ENCODE peak calls at places on chromosomes 5 and 9, in six cellular contexts. One of them, this sample, is unnamed. For H3K4me1, the result is how much of the 10 kb centered on the place peaks cover.

GRCh38 chr5:139765409-139766217 is 30.0 kb upstream of the PSD2 start:
- DNase-seq in endothelial cell of umbilical vein: peak
- DNase-seq in astrocyte: peak
- DNase-seq in fibroblast of lung: peak
- DNase-seq in ovary: peak
- DNase-seq in gastrocnemius medialis: peak
- DNase-seq in this sample: peak

GRCh38 chr5:138272681-138273080 is 1.7 kb downstream of the GFRA3 start:
- DNase-seq in endothelial cell of umbilical vein: no peak
- DNase-seq in astrocyte: no peak
- DNase-seq in fibroblast of lung: no peak
- DNase-seq in ovary: no peak
- DNase-seq in gastrocnemius medialis: no peak
- DNase-seq in this sample: no peak

GRCh38 chr5:117877731-117878130 is 1110.6 kb downstream of the DTWD2 start:
- DNase-seq in endothelial cell of umbilical vein: no peak
- DNase-seq in astrocyte: no peak
- DNase-seq in fibroblast of lung: no peak
- DNase-seq in ovary: no peak
- DNase-seq in gastrocnemius medialis: no peak
- DNase-seq in this sample: no peak

GRCh38 chr9:134477342-134477925 is 151.2 kb downstream of the RXRA start:
- DNase-seq in endothelial cell of umbilical vein: no peak
- DNase-seq in astrocyte: no peak
- DNase-seq in fibroblast of lung: no peak
- DNase-seq in ovary: no peak
- DNase-seq in gastrocnemius medialis: no peak
- DNase-seq in this sample: no peak

GRCh38 chr5:131994090-131994489 is 17.4 kb downstream of the ACSL6 start:
- DNase-seq in endothelial cell of umbilical vein: no peak
- DNase-seq in astrocyte: no peak
- DNase-seq in fibroblast of lung: no peak
- DNase-seq in ovary: no peak
- DNase-seq in gastrocnemius medialis: no peak
- DNase-seq in this sample: no peak

GRCh38 chr9:86829496-86830046 is 117.7 kb downstream of the GAS1 start:
- DNase-seq in endothelial cell of umbilical vein: no peak
- DNase-seq in astrocyte: no peak
- DNase-seq in fibroblast of lung: no peak
- DNase-seq in ovary: no peak
- DNase-seq in gastrocnemius medialis: no peak
- DNase-seq in this sample: no peak

GRCh38 chr5:74464512-74465209 is 175.9 kb downstream of the ENC1 start:
- DNase-seq in endothelial cell of umbilical vein: peak
- DNase-seq in astrocyte: peak
- DNase-seq in fibroblast of lung: peak
- DNase-seq in ovary: no peak
- DNase-seq in gastrocnemius medialis: no peak
- DNase-seq in this sample: no peak

GRCh38 chr5:157470616-157471015 is 10.6 kb downstream of the NIPAL4 start:
- DNase-seq in endothelial cell of umbilical vein: no peak
- DNase-seq in astrocyte: no peak
- DNase-seq in fibroblast of lung: no peak
- DNase-seq in ovary: no peak
- DNase-seq in gastrocnemius medialis: no peak
- DNase-seq in this sample: no peak

GRCh38 chr9:113592806-113593575 is 129.5 kb downstream of the RGS3 start:
- DNase-seq in endothelial cell of umbilical vein: peak
- DNase-seq in astrocyte: no peak
- DNase-seq in fibroblast of lung: no peak
- DNase-seq in ovary: no peak
- DNase-seq in gastrocnemius medialis: no peak
- DNase-seq in this sample: no peak

DNA sequence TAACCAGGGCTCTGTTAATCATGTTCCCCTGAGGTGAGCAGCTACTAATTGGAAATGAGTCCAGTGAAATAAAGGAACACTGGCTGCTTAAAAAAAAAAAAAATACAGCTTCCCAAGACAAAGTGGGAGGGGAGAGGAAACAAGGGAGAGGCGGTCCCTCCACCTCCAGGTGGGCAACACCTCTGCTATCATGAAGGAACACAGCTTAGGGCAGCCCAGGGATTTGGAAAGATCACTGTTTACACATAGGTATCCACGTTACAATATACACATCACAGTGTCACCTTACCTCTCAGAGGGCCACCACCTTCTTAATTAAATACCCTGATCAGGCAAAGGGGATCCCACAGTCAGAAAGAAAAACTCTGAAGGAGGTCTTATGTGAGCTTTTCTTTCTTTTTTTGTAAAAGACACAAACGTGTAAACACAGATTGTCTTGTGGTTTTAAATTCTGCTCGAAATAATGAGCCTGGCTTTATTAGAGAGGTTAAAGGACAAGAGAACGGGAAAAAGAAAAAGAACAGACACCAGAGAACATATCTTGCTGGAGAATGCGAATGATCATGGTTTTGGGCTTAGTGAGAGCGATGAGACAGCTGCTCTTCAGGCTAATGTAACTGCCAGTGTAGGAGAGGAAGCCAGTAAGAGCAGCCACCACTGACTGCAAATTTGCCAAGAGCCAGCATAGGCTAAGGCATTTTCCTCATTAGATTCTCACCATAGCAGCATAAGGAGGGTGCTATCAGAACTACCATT is 258.7 kb downstream of the CRB2 start:
- DNase-seq in endothelial cell of umbilical vein: no peak
- DNase-seq in astrocyte: no peak
- DNase-seq in fibroblast of lung: no peak
- DNase-seq in ovary: no peak
- DNase-seq in gastrocnemius medialis: no peak
- DNase-seq in this sample: no peak
- TF ChIP-seq CTCF in endothelial cell of umbilical vein: no peak
- TF ChIP-seq CTCF in astrocyte: no peak
- TF ChIP-seq CTCF in fibroblast of lung: no peak
- TF ChIP-seq CTCF in ovary: no peak
- TF ChIP-seq CTCF in gastrocnemius medialis: no peak
- TF ChIP-seq CTCF in this sample: no peak

GRCh38 chr9:130128782-130129424 is 43.3 kb upstream of the NCS1 start:
- DNase-seq in endothelial cell of umbilical vein: peak
- DNase-seq in astrocyte: peak
- DNase-seq in fibroblast of lung: peak
- DNase-seq in ovary: no peak
- DNase-seq in gastrocnemius medialis: peak
- DNase-seq in this sample: no peak
- H3K4me1 ChIP-seq in endothelial cell of umbilical vein: under half
- H3K4me1 ChIP-seq in astrocyte: under half
- H3K4me1 ChIP-seq in fibroblast of lung: under half
- H3K4me1 ChIP-seq in ovary: under half
- H3K4me1 ChIP-seq in gastrocnemius medialis: under half
- H3K4me1 ChIP-seq in this sample: under half

GRCh38 chr9:76894198-76894597 is 11.7 kb downstream of the PRUNE2 start:
- DNase-seq in endothelial cell of umbilical vein: no peak
- DNase-seq in astrocyte: no peak
- DNase-seq in fibroblast of lung: no peak
- DNase-seq in ovary: no peak
- DNase-seq in gastrocnemius medialis: no peak
- DNase-seq in this sample: no peak
- TF ChIP-seq CTCF in endothelial cell of umbilical vein: no peak
- TF ChIP-seq CTCF in astrocyte: no peak
- TF ChIP-seq CTCF in fibroblast of lung: no peak
- TF ChIP-seq CTCF in ovary: no peak
- TF ChIP-seq CTCF in gastrocnemius medialis: no peak
- TF ChIP-seq CTCF in this sample: no peak

GRCh38 chr9:14277202-14277601 is 36.7 kb downstream of the NFIB start:
- DNase-seq in endothelial cell of umbilical vein: peak
- DNase-seq in astrocyte: peak
- DNase-seq in fibroblast of lung: peak
- DNase-seq in ovary: peak
- DNase-seq in gastrocnemius medialis: no peak
- DNase-seq in this sample: no peak
- H3K4me1 ChIP-seq in endothelial cell of umbilical vein: half or more
- H3K4me1 ChIP-seq in astrocyte: half or more
- H3K4me1 ChIP-seq in fibroblast of lung: under half
- H3K4me1 ChIP-seq in ovary: under half
- H3K4me1 ChIP-seq in gastrocnemius medialis: half or more
- H3K4me1 ChIP-seq in this sample: under half